ENCODE peak calls at places on chromosomes 1 and 21, in four cellular contexts. A is adipocyte, K is heart left ventricle, T is uterus. H is an unnamed sample.
A peak's percentile ranks its signal among the peaks of the same experiment; 100 is the strongest.

GRCh38 chr1:15950302-15950701 is 25.6 kb downstream of the ZBTB17 start:
- DNase-seq in A (no peak), K (no peak), T (no peak), H (no peak)

GRCh38 chr1:29453502-29454240 is 217.3 kb downstream of the PTPRU start:
- DNase-seq in A (peak; percentile 54), K (no peak), T (no peak), H (peak; percentile 67)

GRCh38 chr1:53501065-53502005 is 42.1 kb downstream of the DMRTB1 start:
- DNase-seq in A (no peak), K (no peak), T (no peak), H (no peak)

GRCh38 chr1:167051907-167052306 is 38.3 kb downstream of the GPA33 start:
- DNase-seq in A (no peak), K (no peak), T (no peak), H (no peak)

GRCh38 chr1:107748529-107748928 is 216.5 kb downstream of the VAV3 start:
- DNase-seq in A (peak; percentile 73), K (no peak), T (no peak), H (peak; percentile 34)

GRCh38 chr1:193569696-193570269 is 383.4 kb upstream of the B3GALT2 start:
- DNase-seq in A (peak; percentile 80), K (no peak), T (no peak), H (peak; percentile 80)

GRCh38 chr1:173431663-173432045 is 45.5 kb upstream of the PRDX6 start:
- DNase-seq in A (no peak), K (no peak), T (no peak), H (no peak)

GRCh38 chr1:225448146-225448805 is 20.4 kb upstream of the LBR start:
- DNase-seq in A (no peak), K (no peak), T (peak; percentile 17), H (no peak)

GRCh38 chr1:21020151-21020550 is 156.5 kb downstream of the EIF4G3 start:
- DNase-seq in A (no peak), K (no peak), T (no peak), H (no peak)

GRCh38 chr1:38029725-38030511 is 16.7 kb downstream of the POU3F1 start:
- DNase-seq in A (peak; percentile 34), K (no peak), T (peak; percentile 42), H (peak; percentile 75)

GRCh38 chr1:70504176-70504820 is 93.2 kb downstream of the CTH start:
- DNase-seq in A (peak; percentile 51), K (no peak), T (no peak), H (no peak)

GRCh38 chr1:47752048-47752451 is 245.1 kb downstream of the TRABD2B start:
- DNase-seq in A (peak; percentile 25), K (no peak), T (no peak), H (no peak)

GRCh38 chr1:197521118-197521739 is 253.2 kb downstream of the CRB1 start:
- DNase-seq in A (peak; percentile 77), K (no peak), T (no peak), H (peak; percentile 63)

GRCh38 chr1:4430406-4431404 is 223.7 kb upstream of the AJAP1 start:
- DNase-seq in A (no peak), K (no peak), T (no peak), H (no peak)

GRCh38 chr1:156383023-156383422 is 14.0 kb downstream of the RHBG start:
- DNase-seq in A (peak; percentile 79), K (peak; percentile 72), T (peak; percentile 39), H (peak; percentile 66)

GRCh38 chr1:83102630-83103071 is 896.3 kb downstream of the TTLL7 start:
- DNase-seq in A (peak; percentile 32), K (no peak), T (no peak), H (peak; percentile 68)

GRCh38 chr1:22562584-22563551 is at the start of gene EPHA8:
- DNase-seq in A (no peak), K (no peak), T (no peak), H (peak; percentile 33)

GRCh38 chr1:171245458-171246064 is 2.7 kb upstream of the FMO1 start:
- DNase-seq in A (peak; percentile 75), K (no peak), T (no peak), H (peak; percentile 58)

GRCh38 chr1:230186874-230187273 is 119.8 kb downstream of the GALNT2 start:
- DNase-seq in A (no peak), K (no peak), T (no peak), H (no peak)

GRCh38 chr1:95509989-95510388 is 276.0 kb downstream of the RWDD3 start:
- DNase-seq in A (no peak), K (no peak), T (no peak), H (no peak)

GRCh38 chr1:89523597-89524368 is 846 bp upstream of the LRRC8B start:
- DNase-seq in A (no peak), K (no peak), T (peak; percentile 16), H (peak; percentile 48)

GRCh38 chr1:21436488-21437340 is 3.2 kb upstream of the NBPF3 start:
- DNase-seq in A (no peak), K (no peak), T (no peak), H (peak; percentile 13)

GRCh38 chr1:4768553-4768952 is 114.1 kb downstream of the AJAP1 start:
- DNase-seq in A (no peak), K (no peak), T (no peak), H (no peak)

GRCh38 chr1:6590046-6590445 is 10.3 kb downstream of the ZBTB48 start:
- DNase-seq in A (no peak), K (no peak), T (no peak), H (no peak)

GRCh38 chr1:33433509-33434362 is 2.8 kb upstream of the PHC2 start:
- DNase-seq in A (peak; percentile 80), K (no peak), T (peak; percentile 85), H (no peak)

GRCh38 chr1:197453376-197454058 is 185.5 kb downstream of the CRB1 start:
- DNase-seq in A (no peak), K (no peak), T (no peak), H (no peak)

GRCh38 chr1:4059270-4059669 is 159.2 kb upstream of the C1orf174 start:
- DNase-seq in A (no peak), K (no peak), T (no peak), H (no peak)

GRCh38 chr1:146034976-146035469 is 13.5 kb upstream of the HJV start:
- DNase-seq in A (peak; percentile 53), K (no peak), T (no peak), H (peak; percentile 56)

GRCh38 chr1:3743826-3744225 is 8.4 kb upstream of the CCDC27 start:
- DNase-seq in A (no peak), K (peak; percentile 40), T (no peak), H (no peak)

GRCh38 chr1:15833069-15833679 is 14.3 kb upstream of the SPEN start:
- DNase-seq in A (no peak), K (peak; percentile 68), T (peak; percentile 59), H (no peak)

GRCh38 chr1:23403038-23403336 is 21.6 kb downstream of the TCEA3 start:
- DNase-seq in A (peak; percentile 82), K (no peak), T (peak; percentile 34), H (peak; percentile 63)

GRCh38 chr1:220005489-220005888 is 40.8 kb downstream of the EPRS1 start:
- DNase-seq in A (no peak), K (no peak), T (no peak), H (no peak)
- H3K36me3 ChIP-seq in A (peaks cover 96% of the 10 kb centered on the region), K (peaks cover 100% of the 10 kb centered on the region), T (no peaks in the 10 kb centered on the region), H (peaks cover 47% of the 10 kb centered on the region)

GRCh38 chr1:234531181-234532132 is 52.5 kb upstream of the TARBP1 start:
- DNase-seq in A (peak; percentile 87), K (peak; percentile 77), T (peak; percentile 78), H (no peak)

GRCh38 chr1:234533975-234534876 is 55.2 kb upstream of the TARBP1 start:
- DNase-seq in A (peak; percentile 98), K (peak; percentile 93), T (peak; percentile 97), H (peak; percentile 100)

GRCh38 chr1:234532511-234532922 is 53.5 kb upstream of the TARBP1 start:
- DNase-seq in A (peak; percentile 24), K (no peak), T (peak; percentile 47), H (no peak)

GRCh38 chr1:234535208-234535607 is 56.2 kb upstream of the TARBP1 start:
- DNase-seq in A (no peak), K (no peak), T (no peak), H (no peak)

DNA sequence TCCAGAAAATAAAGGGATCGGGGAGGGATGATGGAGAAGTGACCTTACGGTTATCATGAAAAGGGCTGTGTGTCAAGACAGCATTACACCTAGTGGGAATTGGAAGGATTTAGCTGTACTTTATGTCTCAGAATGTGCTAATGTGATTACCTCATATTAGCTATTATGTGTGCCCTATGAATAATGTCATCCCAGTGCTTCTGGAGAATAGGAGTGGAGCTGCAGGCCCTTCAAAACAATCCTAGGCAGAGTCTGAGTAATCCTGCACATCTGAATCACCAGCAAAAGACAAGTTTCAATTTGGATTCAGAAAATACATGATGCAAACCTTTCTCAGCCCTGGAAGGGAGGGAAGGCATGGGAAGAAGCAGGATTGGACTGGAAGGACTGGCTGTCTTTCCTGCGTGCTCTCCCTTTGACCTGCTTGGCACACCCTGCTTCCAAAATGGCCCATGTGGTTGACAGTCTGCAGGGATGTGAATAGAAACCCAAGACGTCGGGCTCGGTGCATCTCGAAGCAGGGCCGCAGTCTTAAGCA is 54.1 kb upstream of the TARBP1 start:
- DNase-seq in A (peak; percentile 78), K (no peak), T (peak; percentile 84), H (peak; percentile 94)
- H3K4me1 ChIP-seq in A (peaks cover 72% of the 10 kb centered on the region), K (peaks cover 81% of the 10 kb centered on the region), T (peaks cover 42% of the 10 kb centered on the region), H (peaks cover 68% of the 10 kb centered on the region)

GRCh38 chr21:44315691-44316208 is 15.9 kb downstream of the PFKL start:
- DNase-seq in A (no peak), K (no peak), T (no peak), H (no peak)

GRCh38 chr21:44318489-44319285 is 18.8 kb downstream of the PFKL start:
- DNase-seq in A (no peak), K (no peak), T (no peak), H (no peak)

GRCh38 chr21:44317871-44318270 is 18.0 kb downstream of the PFKL start:
- DNase-seq in A (no peak), K (no peak), T (no peak), H (no peak)

GRCh38 chr21:44316277-44316900 is 16.5 kb downstream of the PFKL start:
- DNase-seq in A (no peak), K (no peak), T (no peak), H (no peak)

GRCh38 chr21:44317241-44317782 is 17.5 kb downstream of the PFKL start:
- DNase-seq in A (no peak), K (no peak), T (no peak), H (no peak)
- H3K36me3 ChIP-seq in A (peaks cover 54% of the 10 kb centered on the region), K (peaks cover 60% of the 10 kb centered on the region), T (no peaks in the 10 kb centered on the region), H (peaks cover 21% of the 10 kb centered on the region)

GRCh38 chr21:38984568-38984967 is 178.8 kb downstream of the ETS2 start:
- DNase-seq in A (peak; percentile 53), K (no peak), T (no peak), H (no peak)
- H3K4me1 ChIP-seq in A (peaks cover 46% of the 10 kb centered on the region), K (peaks cover 31% of the 10 kb centered on the region), T (peaks cover 4% of the 10 kb centered on the region), H (peaks cover 34% of the 10 kb centered on the region)

DNA sequence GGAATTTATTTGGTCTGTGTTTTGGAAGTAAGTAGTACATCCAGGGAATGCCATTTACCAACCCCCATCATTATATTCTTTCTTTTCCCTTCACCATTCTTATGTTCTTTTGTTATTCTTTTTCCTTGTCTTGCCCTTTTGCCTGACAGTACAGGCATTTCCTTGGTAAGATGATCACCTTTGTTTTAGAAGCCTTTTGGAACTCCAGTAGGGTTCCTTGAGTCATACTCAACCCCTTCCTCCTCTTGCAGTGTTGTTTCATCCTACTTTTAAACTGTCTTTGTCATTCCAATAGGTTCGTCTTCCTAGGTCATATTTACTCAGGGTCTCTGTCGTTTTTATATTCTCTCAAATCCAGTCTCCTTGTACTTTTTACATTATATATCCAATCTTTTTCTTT is 9.2 kb downstream of the MRPS21 start:
- DNase-seq in A (no peak), K (no peak), T (no peak), H (no peak)
- H3K36me3 ChIP-seq in A (peaks cover 52% of the 10 kb centered on the region), K (peaks cover 79% of the 10 kb centered on the region), T (no peaks in the 10 kb centered on the region), H (peaks cover 22% of the 10 kb centered on the region)

H was measured in cardiac muscle cell.